ENCODE peak calls at places on chromosomes 3 and 15, in nine cellular contexts. One of them, this sample, is unnamed.

GRCh38 chr3:72171946-72172345 is 387.0 kb upstream of the PROK2 start:
- DNase-seq in activated gamma-delta T cell treated with Interleukin-2 at 50 U/mL for 16 hours: no peak
- DNase-seq in non-pigmented ciliary epithelial cell: no peak
- DNase-seq in NCI-H446: no peak
- DNase-seq in Peyer's patch: no peak
- DNase-seq in NCI-H1092 treated with DMSO at 0.1 percent for 48 hours: no peak
- DNase-seq in activated CD4-positive, alpha-beta T cell treated with anti-CD3 and anti-CD28 coated beads, Interleukin-2, amount 50 U/mL, for 24 hours: no peak
- DNase-seq in NCI-H1694 treated with DMSO at 0.1 percent for 48 hours: no peak
- DNase-seq in breast epithelium: no peak
- DNase-seq in this sample: no peak

GRCh38 chr3:27089063-27089462 is 280.1 kb downstream of the NEK10 start:
- DNase-seq in activated gamma-delta T cell treated with Interleukin-2 at 50 U/mL for 16 hours: no peak
- DNase-seq in NCI-H446: no peak
- DNase-seq in non-pigmented ciliary epithelial cell: no peak
- DNase-seq in NCI-H1694 treated with DMSO at 0.1 percent for 48 hours: no peak
- DNase-seq in breast epithelium: no peak
- DNase-seq in Peyer's patch: no peak
- DNase-seq in NCI-H1092 treated with DMSO at 0.1 percent for 48 hours: no peak
- DNase-seq in activated CD4-positive, alpha-beta T cell treated with anti-CD3 and anti-CD28 coated beads, Interleukin-2, amount 50 U/mL, for 24 hours: no peak
- DNase-seq in this sample: no peak

GRCh38 chr3:39794880-39795279 is 14.5 kb upstream of the MYRIP start:
- DNase-seq in non-pigmented ciliary epithelial cell: no peak
- DNase-seq in NCI-H446: no peak
- DNase-seq in NCI-H1092 treated with DMSO at 0.1 percent for 48 hours: no peak
- DNase-seq in activated gamma-delta T cell treated with Interleukin-2 at 50 U/mL for 16 hours: no peak
- DNase-seq in activated CD4-positive, alpha-beta T cell treated with anti-CD3 and anti-CD28 coated beads, Interleukin-2, amount 50 U/mL, for 24 hours: no peak
- DNase-seq in NCI-H1694 treated with DMSO at 0.1 percent for 48 hours: no peak
- DNase-seq in breast epithelium: no peak
- DNase-seq in Peyer's patch: no peak
- DNase-seq in this sample: no peak

GRCh38 chr15:70781236-70781635 is 17.9 kb upstream of the UACA start:
- DNase-seq in NCI-H446: no peak
- DNase-seq in activated gamma-delta T cell treated with Interleukin-2 at 50 U/mL for 16 hours: no peak
- DNase-seq in NCI-H1694 treated with DMSO at 0.1 percent for 48 hours: no peak
- DNase-seq in activated CD4-positive, alpha-beta T cell treated with anti-CD3 and anti-CD28 coated beads, Interleukin-2, amount 50 U/mL, for 24 hours: no peak
- DNase-seq in non-pigmented ciliary epithelial cell: no peak
- DNase-seq in breast epithelium: no peak
- DNase-seq in NCI-H1092 treated with DMSO at 0.1 percent for 48 hours: no peak
- DNase-seq in Peyer's patch: no peak
- DNase-seq in this sample: no peak

GRCh38 chr3:14434105-14434504 is 31.7 kb downstream of the SLC6A6 start:
- DNase-seq in activated CD4-positive, alpha-beta T cell treated with anti-CD3 and anti-CD28 coated beads, Interleukin-2, amount 50 U/mL, for 24 hours: no peak
- DNase-seq in NCI-H446: no peak
- DNase-seq in activated gamma-delta T cell treated with Interleukin-2 at 50 U/mL for 16 hours: no peak
- DNase-seq in NCI-H1092 treated with DMSO at 0.1 percent for 48 hours: no peak
- DNase-seq in NCI-H1694 treated with DMSO at 0.1 percent for 48 hours: no peak
- DNase-seq in breast epithelium: no peak
- DNase-seq in Peyer's patch: no peak
- DNase-seq in non-pigmented ciliary epithelial cell: no peak
- DNase-seq in this sample: no peak

GRCh38 chr3:44899683-44900367 is 25.4 kb downstream of the TGM4 start:
- DNase-seq in NCI-H1694 treated with DMSO at 0.1 percent for 48 hours: no peak
- DNase-seq in breast epithelium: no peak
- DNase-seq in NCI-H446: no peak
- DNase-seq in activated CD4-positive, alpha-beta T cell treated with anti-CD3 and anti-CD28 coated beads, Interleukin-2, amount 50 U/mL, for 24 hours: no peak
- DNase-seq in Peyer's patch: no peak
- DNase-seq in activated gamma-delta T cell treated with Interleukin-2 at 50 U/mL for 16 hours: no peak
- DNase-seq in non-pigmented ciliary epithelial cell: no peak
- DNase-seq in NCI-H1092 treated with DMSO at 0.1 percent for 48 hours: no peak
- DNase-seq in this sample: peak

GRCh38 chr3:122589297-122589696 is 11.8 kb downstream of the PARP15 start:
- DNase-seq in breast epithelium: no peak
- DNase-seq in activated CD4-positive, alpha-beta T cell treated with anti-CD3 and anti-CD28 coated beads, Interleukin-2, amount 50 U/mL, for 24 hours: no peak
- DNase-seq in NCI-H1694 treated with DMSO at 0.1 percent for 48 hours: no peak
- DNase-seq in activated gamma-delta T cell treated with Interleukin-2 at 50 U/mL for 16 hours: no peak
- DNase-seq in NCI-H446: no peak
- DNase-seq in non-pigmented ciliary epithelial cell: no peak
- DNase-seq in Peyer's patch: no peak
- DNase-seq in NCI-H1092 treated with DMSO at 0.1 percent for 48 hours: no peak
- DNase-seq in this sample: no peak

GRCh38 chr15:81235781-81236507 is 39.3 kb downstream of the IL16 start:
- DNase-seq in non-pigmented ciliary epithelial cell: peak
- DNase-seq in NCI-H1694 treated with DMSO at 0.1 percent for 48 hours: no peak
- DNase-seq in NCI-H446: peak
- DNase-seq in activated gamma-delta T cell treated with Interleukin-2 at 50 U/mL for 16 hours: no peak
- DNase-seq in breast epithelium: no peak
- DNase-seq in Peyer's patch: no peak
- DNase-seq in NCI-H1092 treated with DMSO at 0.1 percent for 48 hours: no peak
- DNase-seq in activated CD4-positive, alpha-beta T cell treated with anti-CD3 and anti-CD28 coated beads, Interleukin-2, amount 50 U/mL, for 24 hours: no peak
- DNase-seq in this sample: no peak

GRCh38 chr3:182726258-182727142 is 66.8 kb upstream of the ATP11B start:
- DNase-seq in Peyer's patch: no peak
- DNase-seq in activated CD4-positive, alpha-beta T cell treated with anti-CD3 and anti-CD28 coated beads, Interleukin-2, amount 50 U/mL, for 24 hours: no peak
- DNase-seq in NCI-H1092 treated with DMSO at 0.1 percent for 48 hours: no peak
- DNase-seq in activated gamma-delta T cell treated with Interleukin-2 at 50 U/mL for 16 hours: no peak
- DNase-seq in NCI-H1694 treated with DMSO at 0.1 percent for 48 hours: no peak
- DNase-seq in non-pigmented ciliary epithelial cell: no peak
- DNase-seq in breast epithelium: no peak
- DNase-seq in NCI-H446: no peak
- DNase-seq in this sample: no peak

GRCh38 chr3:38723569-38724391 is 74.3 kb upstream of the SCN5A start:
- DNase-seq in NCI-H1694 treated with DMSO at 0.1 percent for 48 hours: no peak
- DNase-seq in NCI-H446: no peak
- DNase-seq in Peyer's patch: no peak
- DNase-seq in non-pigmented ciliary epithelial cell: no peak
- DNase-seq in activated CD4-positive, alpha-beta T cell treated with anti-CD3 and anti-CD28 coated beads, Interleukin-2, amount 50 U/mL, for 24 hours: no peak
- DNase-seq in NCI-H1092 treated with DMSO at 0.1 percent for 48 hours: no peak
- DNase-seq in activated gamma-delta T cell treated with Interleukin-2 at 50 U/mL for 16 hours: no peak
- DNase-seq in breast epithelium: no peak
- DNase-seq in this sample: no peak

GRCh38 chr3:141108002-141108401 is 56.9 kb downstream of the SPSB4 start:
- DNase-seq in non-pigmented ciliary epithelial cell: no peak
- DNase-seq in breast epithelium: no peak
- DNase-seq in NCI-H1694 treated with DMSO at 0.1 percent for 48 hours: no peak
- DNase-seq in NCI-H1092 treated with DMSO at 0.1 percent for 48 hours: no peak
- DNase-seq in activated CD4-positive, alpha-beta T cell treated with anti-CD3 and anti-CD28 coated beads, Interleukin-2, amount 50 U/mL, for 24 hours: no peak
- DNase-seq in NCI-H446: no peak
- DNase-seq in activated gamma-delta T cell treated with Interleukin-2 at 50 U/mL for 16 hours: no peak
- DNase-seq in Peyer's patch: no peak
- DNase-seq in this sample: no peak

GRCh38 chr3:132254076-132254755 is 63.0 kb upstream of the ACP3 start:
- DNase-seq in activated gamma-delta T cell treated with Interleukin-2 at 50 U/mL for 16 hours: no peak
- DNase-seq in NCI-H1694 treated with DMSO at 0.1 percent for 48 hours: no peak
- DNase-seq in NCI-H1092 treated with DMSO at 0.1 percent for 48 hours: no peak
- DNase-seq in Peyer's patch: no peak
- DNase-seq in breast epithelium: no peak
- DNase-seq in NCI-H446: no peak
- DNase-seq in activated CD4-positive, alpha-beta T cell treated with anti-CD3 and anti-CD28 coated beads, Interleukin-2, amount 50 U/mL, for 24 hours: no peak
- DNase-seq in non-pigmented ciliary epithelial cell: no peak
- DNase-seq in this sample: no peak

GRCh38 chr3:56962200-56962599 is 98.3 kb upstream of the SPATA12 start:
- DNase-seq in Peyer's patch: no peak
- DNase-seq in activated CD4-positive, alpha-beta T cell treated with anti-CD3 and anti-CD28 coated beads, Interleukin-2, amount 50 U/mL, for 24 hours: no peak
- DNase-seq in activated gamma-delta T cell treated with Interleukin-2 at 50 U/mL for 16 hours: no peak
- DNase-seq in breast epithelium: no peak
- DNase-seq in non-pigmented ciliary epithelial cell: no peak
- DNase-seq in NCI-H446: no peak
- DNase-seq in NCI-H1694 treated with DMSO at 0.1 percent for 48 hours: peak
- DNase-seq in NCI-H1092 treated with DMSO at 0.1 percent for 48 hours: no peak
- DNase-seq in this sample: no peak

GRCh38 chr15:99857836-99858235 is 124.6 kb upstream of the LYSMD4 start:
- DNase-seq in NCI-H1694 treated with DMSO at 0.1 percent for 48 hours: no peak
- DNase-seq in activated CD4-positive, alpha-beta T cell treated with anti-CD3 and anti-CD28 coated beads, Interleukin-2, amount 50 U/mL, for 24 hours: no peak
- DNase-seq in NCI-H1092 treated with DMSO at 0.1 percent for 48 hours: peak
- DNase-seq in activated gamma-delta T cell treated with Interleukin-2 at 50 U/mL for 16 hours: no peak
- DNase-seq in breast epithelium: no peak
- DNase-seq in NCI-H446: no peak
- DNase-seq in Peyer's patch: no peak
- DNase-seq in non-pigmented ciliary epithelial cell: no peak
- DNase-seq in this sample: no peak

GRCh38 chr3:99720985-99721632 is 82.7 kb downstream of the COL8A1 start:
- DNase-seq in Peyer's patch: no peak
- DNase-seq in activated gamma-delta T cell treated with Interleukin-2 at 50 U/mL for 16 hours: no peak
- DNase-seq in NCI-H1092 treated with DMSO at 0.1 percent for 48 hours: peak
- DNase-seq in non-pigmented ciliary epithelial cell: no peak
- DNase-seq in NCI-H1694 treated with DMSO at 0.1 percent for 48 hours: no peak
- DNase-seq in breast epithelium: no peak
- DNase-seq in activated CD4-positive, alpha-beta T cell treated with anti-CD3 and anti-CD28 coated beads, Interleukin-2, amount 50 U/mL, for 24 hours: no peak
- DNase-seq in NCI-H446: no peak
- DNase-seq in this sample: no peak

GRCh38 chr3:159178209-159178897 is 376.5 kb downstream of the MFSD1 start:
- DNase-seq in activated CD4-positive, alpha-beta T cell treated with anti-CD3 and anti-CD28 coated beads, Interleukin-2, amount 50 U/mL, for 24 hours: no peak
- DNase-seq in NCI-H446: no peak
- DNase-seq in NCI-H1092 treated with DMSO at 0.1 percent for 48 hours: no peak
- DNase-seq in non-pigmented ciliary epithelial cell: no peak
- DNase-seq in breast epithelium: no peak
- DNase-seq in activated gamma-delta T cell treated with Interleukin-2 at 50 U/mL for 16 hours: no peak
- DNase-seq in NCI-H1694 treated with DMSO at 0.1 percent for 48 hours: no peak
- DNase-seq in Peyer's patch: no peak
- DNase-seq in this sample: no peak

GRCh38 chr3:10015476-10015904 is 10.7 kb upstream of the FANCD2 start:
- DNase-seq in NCI-H1092 treated with DMSO at 0.1 percent for 48 hours: no peak
- DNase-seq in activated CD4-positive, alpha-beta T cell treated with anti-CD3 and anti-CD28 coated beads, Interleukin-2, amount 50 U/mL, for 24 hours: no peak
- DNase-seq in activated gamma-delta T cell treated with Interleukin-2 at 50 U/mL for 16 hours: no peak
- DNase-seq in NCI-H446: peak
- DNase-seq in breast epithelium: peak
- DNase-seq in Peyer's patch: no peak
- DNase-seq in NCI-H1694 treated with DMSO at 0.1 percent for 48 hours: no peak
- DNase-seq in non-pigmented ciliary epithelial cell: peak
- DNase-seq in this sample: no peak

GRCh38 chr3:10445561-10445960 is 59.8 kb downstream of the ATP2B2 start:
- DNase-seq in Peyer's patch: peak
- DNase-seq in non-pigmented ciliary epithelial cell: no peak
- DNase-seq in activated gamma-delta T cell treated with Interleukin-2 at 50 U/mL for 16 hours: no peak
- DNase-seq in NCI-H1092 treated with DMSO at 0.1 percent for 48 hours: no peak
- DNase-seq in NCI-H446: no peak
- DNase-seq in activated CD4-positive, alpha-beta T cell treated with anti-CD3 and anti-CD28 coated beads, Interleukin-2, amount 50 U/mL, for 24 hours: no peak
- DNase-seq in NCI-H1694 treated with DMSO at 0.1 percent for 48 hours: no peak
- DNase-seq in breast epithelium: no peak
- DNase-seq in this sample: no peak

GRCh38 chr3:147130461-147130860 is 275.9 kb downstream of the ZIC4 start:
- DNase-seq in NCI-H1694 treated with DMSO at 0.1 percent for 48 hours: no peak
- DNase-seq in activated CD4-positive, alpha-beta T cell treated with anti-CD3 and anti-CD28 coated beads, Interleukin-2, amount 50 U/mL, for 24 hours: no peak
- DNase-seq in non-pigmented ciliary epithelial cell: no peak
- DNase-seq in Peyer's patch: no peak
- DNase-seq in NCI-H1092 treated with DMSO at 0.1 percent for 48 hours: no peak
- DNase-seq in NCI-H446: no peak
- DNase-seq in breast epithelium: no peak
- DNase-seq in activated gamma-delta T cell treated with Interleukin-2 at 50 U/mL for 16 hours: no peak
- DNase-seq in this sample: no peak

GRCh38 chr3:125433091-125433534 is 58.0 kb upstream of the ZNF148 start:
- DNase-seq in NCI-H446: no peak
- DNase-seq in breast epithelium: no peak
- DNase-seq in NCI-H1694 treated with DMSO at 0.1 percent for 48 hours: no peak
- DNase-seq in activated CD4-positive, alpha-beta T cell treated with anti-CD3 and anti-CD28 coated beads, Interleukin-2, amount 50 U/mL, for 24 hours: no peak
- DNase-seq in NCI-H1092 treated with DMSO at 0.1 percent for 48 hours: no peak
- DNase-seq in activated gamma-delta T cell treated with Interleukin-2 at 50 U/mL for 16 hours: no peak
- DNase-seq in non-pigmented ciliary epithelial cell: no peak
- DNase-seq in Peyer's patch: no peak
- DNase-seq in this sample: no peak

GRCh38 chr3:11718582-11719405 is 75.1 kb upstream of the VGLL4 start:
- DNase-seq in NCI-H446: no peak
- DNase-seq in Peyer's patch: peak
- DNase-seq in breast epithelium: peak
- DNase-seq in activated CD4-positive, alpha-beta T cell treated with anti-CD3 and anti-CD28 coated beads, Interleukin-2, amount 50 U/mL, for 24 hours: peak
- DNase-seq in non-pigmented ciliary epithelial cell: no peak
- DNase-seq in NCI-H1092 treated with DMSO at 0.1 percent for 48 hours: no peak
- DNase-seq in activated gamma-delta T cell treated with Interleukin-2 at 50 U/mL for 16 hours: peak
- DNase-seq in NCI-H1694 treated with DMSO at 0.1 percent for 48 hours: no peak
- DNase-seq in this sample: peak

GRCh38 chr3:6168242-6168641 is 692.7 kb upstream of the GRM7 start:
- DNase-seq in NCI-H446: no peak
- DNase-seq in breast epithelium: no peak
- DNase-seq in NCI-H1092 treated with DMSO at 0.1 percent for 48 hours: no peak
- DNase-seq in activated CD4-positive, alpha-beta T cell treated with anti-CD3 and anti-CD28 coated beads, Interleukin-2, amount 50 U/mL, for 24 hours: no peak
- DNase-seq in Peyer's patch: no peak
- DNase-seq in activated gamma-delta T cell treated with Interleukin-2 at 50 U/mL for 16 hours: no peak
- DNase-seq in non-pigmented ciliary epithelial cell: no peak
- DNase-seq in NCI-H1694 treated with DMSO at 0.1 percent for 48 hours: no peak
- DNase-seq in this sample: no peak

GRCh38 chr3:182739619-182740018 is 53.7 kb upstream of the ATP11B start:
- DNase-seq in NCI-H1092 treated with DMSO at 0.1 percent for 48 hours: no peak
- DNase-seq in NCI-H1694 treated with DMSO at 0.1 percent for 48 hours: no peak
- DNase-seq in breast epithelium: no peak
- DNase-seq in non-pigmented ciliary epithelial cell: peak
- DNase-seq in activated CD4-positive, alpha-beta T cell treated with anti-CD3 and anti-CD28 coated beads, Interleukin-2, amount 50 U/mL, for 24 hours: no peak
- DNase-seq in NCI-H446: no peak
- DNase-seq in Peyer's patch: no peak
- DNase-seq in activated gamma-delta T cell treated with Interleukin-2 at 50 U/mL for 16 hours: no peak
- DNase-seq in this sample: no peak

GRCh38 chr3:113585228-113585627 is 52.9 kb downstream of the SIDT1 start:
- DNase-seq in activated CD4-positive, alpha-beta T cell treated with anti-CD3 and anti-CD28 coated beads, Interleukin-2, amount 50 U/mL, for 24 hours: no peak
- DNase-seq in NCI-H446: no peak
- DNase-seq in activated gamma-delta T cell treated with Interleukin-2 at 50 U/mL for 16 hours: no peak
- DNase-seq in Peyer's patch: no peak
- DNase-seq in NCI-H1092 treated with DMSO at 0.1 percent for 48 hours: no peak
- DNase-seq in non-pigmented ciliary epithelial cell: no peak
- DNase-seq in breast epithelium: no peak
- DNase-seq in NCI-H1694 treated with DMSO at 0.1 percent for 48 hours: no peak
- DNase-seq in this sample: no peak

GRCh38 chr3:140453750-140454149 is 224.1 kb upstream of the TRIM42 start:
- DNase-seq in activated CD4-positive, alpha-beta T cell treated with anti-CD3 and anti-CD28 coated beads, Interleukin-2, amount 50 U/mL, for 24 hours: no peak
- DNase-seq in NCI-H1092 treated with DMSO at 0.1 percent for 48 hours: no peak
- DNase-seq in NCI-H1694 treated with DMSO at 0.1 percent for 48 hours: no peak
- DNase-seq in NCI-H446: no peak
- DNase-seq in Peyer's patch: no peak
- DNase-seq in breast epithelium: no peak
- DNase-seq in activated gamma-delta T cell treated with Interleukin-2 at 50 U/mL for 16 hours: no peak
- DNase-seq in non-pigmented ciliary epithelial cell: no peak
- DNase-seq in this sample: no peak

GRCh38 chr3:139468407-139468806 is 7.9 kb downstream of the RBP2 start:
- DNase-seq in NCI-H1092 treated with DMSO at 0.1 percent for 48 hours: peak
- DNase-seq in NCI-H1694 treated with DMSO at 0.1 percent for 48 hours: no peak
- DNase-seq in activated CD4-positive, alpha-beta T cell treated with anti-CD3 and anti-CD28 coated beads, Interleukin-2, amount 50 U/mL, for 24 hours: no peak
- DNase-seq in NCI-H446: no peak
- DNase-seq in activated gamma-delta T cell treated with Interleukin-2 at 50 U/mL for 16 hours: no peak
- DNase-seq in non-pigmented ciliary epithelial cell: no peak
- DNase-seq in breast epithelium: no peak
- DNase-seq in Peyer's patch: no peak
- DNase-seq in this sample: no peak

GRCh38 chr15:99732268-99732641 is 982 bp downstream of the LYSMD4 start:
- DNase-seq in activated gamma-delta T cell treated with Interleukin-2 at 50 U/mL for 16 hours: no peak
- DNase-seq in NCI-H446: no peak
- DNase-seq in NCI-H1694 treated with DMSO at 0.1 percent for 48 hours: no peak
- DNase-seq in Peyer's patch: no peak
- DNase-seq in NCI-H1092 treated with DMSO at 0.1 percent for 48 hours: no peak
- DNase-seq in activated CD4-positive, alpha-beta T cell treated with anti-CD3 and anti-CD28 coated beads, Interleukin-2, amount 50 U/mL, for 24 hours: no peak
- DNase-seq in breast epithelium: no peak
- DNase-seq in non-pigmented ciliary epithelial cell: no peak
- DNase-seq in this sample: no peak

GRCh38 chr3:126540342-126540849 is 16.4 kb downstream of the CHST13 start:
- DNase-seq in NCI-H446: peak
- DNase-seq in NCI-H1092 treated with DMSO at 0.1 percent for 48 hours: no peak
- DNase-seq in activated CD4-positive, alpha-beta T cell treated with anti-CD3 and anti-CD28 coated beads, Interleukin-2, amount 50 U/mL, for 24 hours: no peak
- DNase-seq in NCI-H1694 treated with DMSO at 0.1 percent for 48 hours: no peak
- DNase-seq in non-pigmented ciliary epithelial cell: peak
- DNase-seq in breast epithelium: peak
- DNase-seq in activated gamma-delta T cell treated with Interleukin-2 at 50 U/mL for 16 hours: no peak
- DNase-seq in Peyer's patch: peak
- DNase-seq in this sample: no peak

GRCh38 chr3:114608293-114608692 is 314.5 kb downstream of the TIGIT start:
- DNase-seq in NCI-H1694 treated with DMSO at 0.1 percent for 48 hours: no peak
- DNase-seq in activated gamma-delta T cell treated with Interleukin-2 at 50 U/mL for 16 hours: no peak
- DNase-seq in breast epithelium: no peak
- DNase-seq in NCI-H446: no peak
- DNase-seq in NCI-H1092 treated with DMSO at 0.1 percent for 48 hours: no peak
- DNase-seq in non-pigmented ciliary epithelial cell: peak
- DNase-seq in Peyer's patch: no peak
- DNase-seq in activated CD4-positive, alpha-beta T cell treated with anti-CD3 and anti-CD28 coated beads, Interleukin-2, amount 50 U/mL, for 24 hours: no peak
- DNase-seq in this sample: no peak

GRCh38 chr3:73010158-73010557 is 13.5 kb downstream of the PPP4R2 start:
- DNase-seq in activated gamma-delta T cell treated with Interleukin-2 at 50 U/mL for 16 hours: no peak
- DNase-seq in breast epithelium: no peak
- DNase-seq in NCI-H1694 treated with DMSO at 0.1 percent for 48 hours: no peak
- DNase-seq in NCI-H446: no peak
- DNase-seq in NCI-H1092 treated with DMSO at 0.1 percent for 48 hours: no peak
- DNase-seq in activated CD4-positive, alpha-beta T cell treated with anti-CD3 and anti-CD28 coated beads, Interleukin-2, amount 50 U/mL, for 24 hours: no peak
- DNase-seq in non-pigmented ciliary epithelial cell: no peak
- DNase-seq in Peyer's patch: no peak
- DNase-seq in this sample: no peak

GRCh38 chr3:196670335-196670734 is 30.8 kb downstream of the NRROS start:
- DNase-seq in breast epithelium: peak
- DNase-seq in NCI-H446: no peak
- DNase-seq in NCI-H1694 treated with DMSO at 0.1 percent for 48 hours: no peak
- DNase-seq in Peyer's patch: no peak
- DNase-seq in NCI-H1092 treated with DMSO at 0.1 percent for 48 hours: no peak
- DNase-seq in activated CD4-positive, alpha-beta T cell treated with anti-CD3 and anti-CD28 coated beads, Interleukin-2, amount 50 U/mL, for 24 hours: no peak
- DNase-seq in non-pigmented ciliary epithelial cell: no peak
- DNase-seq in activated gamma-delta T cell treated with Interleukin-2 at 50 U/mL for 16 hours: no peak
- DNase-seq in this sample: no peak

This sample was measured in activated naive CD4-positive, alpha-beta T cell treated with anti-CD3 and anti-CD28 coated beads, Interleukin-2, amount 50 U/mL, for 72 hours.